ENCODE peak calls at places on chromosomes 1 and 21, in eight cellular contexts. One of them, this sample, is unnamed.
A peak's percentile ranks its signal among the peaks of the same experiment; 100 is the strongest.

GRCh38 chr1:83976920-83977319 is 22.0 kb downstream of the TTLL7 start:
- DNase-seq in left ventricle myocardium inferior: no peak
- DNase-seq in GM23338: no peak
- DNase-seq in right lobe of liver: no peak
- DNase-seq in lower lobe of right lung: no peak
- DNase-seq in astrocyte of the cerebellum: no peak
- DNase-seq in heart left ventricle: no peak
- DNase-seq in endothelial cell of umbilical vein: no peak
- DNase-seq in this sample: no peak

GRCh38 chr1:205594846-205595245 is 37.0 kb downstream of the ELK4 start:
- DNase-seq in GM23338: no peak
- DNase-seq in endothelial cell of umbilical vein: no peak
- DNase-seq in left ventricle myocardium inferior: no peak
- DNase-seq in heart left ventricle: no peak
- DNase-seq in right lobe of liver: no peak
- DNase-seq in lower lobe of right lung: no peak
- DNase-seq in astrocyte of the cerebellum: no peak
- DNase-seq in this sample: peak; percentile 37

GRCh38 chr1:223029985-223030769 is 112.9 kb downstream of the TLR5 start:
- DNase-seq in left ventricle myocardium inferior: no peak
- DNase-seq in lower lobe of right lung: no peak
- DNase-seq in right lobe of liver: no peak
- DNase-seq in astrocyte of the cerebellum: no peak
- DNase-seq in endothelial cell of umbilical vein: no peak
- DNase-seq in heart left ventricle: no peak
- DNase-seq in GM23338: peak; percentile 87
- DNase-seq in this sample: no peak

GRCh38 chr1:59128239-59128736 is 168.6 kb upstream of the FGGY start:
- DNase-seq in GM23338: no peak
- DNase-seq in lower lobe of right lung: no peak
- DNase-seq in heart left ventricle: no peak
- DNase-seq in left ventricle myocardium inferior: no peak
- DNase-seq in endothelial cell of umbilical vein: peak; percentile 61
- DNase-seq in astrocyte of the cerebellum: no peak
- DNase-seq in right lobe of liver: no peak
- DNase-seq in this sample: no peak

GRCh38 chr21:42081138-42081537 is 10.0 kb downstream of the UMODL1 start:
- DNase-seq in heart left ventricle: no peak
- DNase-seq in GM23338: no peak
- DNase-seq in left ventricle myocardium inferior: no peak
- DNase-seq in right lobe of liver: no peak
- DNase-seq in endothelial cell of umbilical vein: no peak
- DNase-seq in astrocyte of the cerebellum: peak; percentile 48
- DNase-seq in lower lobe of right lung: no peak
- DNase-seq in this sample: no peak

GRCh38 chr1:221740941-221741363 is 937 bp downstream of the DUSP10 start:
- DNase-seq in heart left ventricle: peak; percentile 35
- DNase-seq in endothelial cell of umbilical vein: no peak
- DNase-seq in left ventricle myocardium inferior: no peak
- DNase-seq in lower lobe of right lung: no peak
- DNase-seq in right lobe of liver: no peak
- DNase-seq in GM23338: no peak
- DNase-seq in astrocyte of the cerebellum: no peak
- DNase-seq in this sample: peak; percentile 38

GRCh38 chr1:221845650-221846371 is 103.9 kb upstream of the DUSP10 start:
- DNase-seq in right lobe of liver: peak; percentile 44
- DNase-seq in left ventricle myocardium inferior: no peak
- DNase-seq in endothelial cell of umbilical vein: peak; percentile 28
- DNase-seq in lower lobe of right lung: no peak
- DNase-seq in heart left ventricle: peak; percentile 30
- DNase-seq in astrocyte of the cerebellum: peak; percentile 72
- DNase-seq in GM23338: no peak
- DNase-seq in this sample: no peak

GRCh38 chr1:109765896-109766615 is 2.3 kb upstream of the EPS8L3 start:
- DNase-seq in left ventricle myocardium inferior: peak; percentile 6
- DNase-seq in right lobe of liver: no peak
- DNase-seq in lower lobe of right lung: no peak
- DNase-seq in astrocyte of the cerebellum: no peak
- DNase-seq in GM23338: no peak
- DNase-seq in heart left ventricle: peak; percentile 8
- DNase-seq in endothelial cell of umbilical vein: no peak
- DNase-seq in this sample: no peak

GRCh38 chr1:207762622-207763021 is 10.8 kb downstream of the CD46 start:
- DNase-seq in endothelial cell of umbilical vein: no peak
- DNase-seq in left ventricle myocardium inferior: no peak
- DNase-seq in right lobe of liver: no peak
- DNase-seq in lower lobe of right lung: no peak
- DNase-seq in heart left ventricle: no peak
- DNase-seq in GM23338: no peak
- DNase-seq in astrocyte of the cerebellum: no peak
- DNase-seq in this sample: no peak

GRCh38 chr1:98086796-98087195 is 166.0 kb upstream of the DPYD start:
- DNase-seq in left ventricle myocardium inferior: no peak
- DNase-seq in right lobe of liver: no peak
- DNase-seq in GM23338: peak; percentile 54
- DNase-seq in astrocyte of the cerebellum: peak; percentile 92
- DNase-seq in endothelial cell of umbilical vein: peak; percentile 95
- DNase-seq in lower lobe of right lung: no peak
- DNase-seq in heart left ventricle: no peak
- DNase-seq in this sample: no peak

GRCh38 chr1:15475737-15476314 is at the start of gene CELA2B:
- DNase-seq in right lobe of liver: no peak
- DNase-seq in endothelial cell of umbilical vein: no peak
- DNase-seq in left ventricle myocardium inferior: no peak
- DNase-seq in heart left ventricle: no peak
- DNase-seq in lower lobe of right lung: no peak
- DNase-seq in astrocyte of the cerebellum: no peak
- DNase-seq in GM23338: no peak
- DNase-seq in this sample: no peak

GRCh38 chr1:13583592-13583963 is at the start of gene PDPN:
- DNase-seq in heart left ventricle: peak; percentile 57
- DNase-seq in right lobe of liver: no peak
- DNase-seq in endothelial cell of umbilical vein: no peak
- DNase-seq in astrocyte of the cerebellum: no peak
- DNase-seq in lower lobe of right lung: no peak
- DNase-seq in left ventricle myocardium inferior: peak; percentile 43
- DNase-seq in GM23338: peak; percentile 89
- DNase-seq in this sample: no peak

GRCh38 chr1:230458509-230458908 is 32.4 kb upstream of the PGBD5 start:
- DNase-seq in astrocyte of the cerebellum: no peak
- DNase-seq in endothelial cell of umbilical vein: no peak
- DNase-seq in heart left ventricle: no peak
- DNase-seq in GM23338: no peak
- DNase-seq in lower lobe of right lung: no peak
- DNase-seq in left ventricle myocardium inferior: no peak
- DNase-seq in right lobe of liver: no peak
- DNase-seq in this sample: no peak

GRCh38 chr1:15261155-15262002 is 14.4 kb downstream of the FHAD1 start:
- DNase-seq in astrocyte of the cerebellum: no peak
- DNase-seq in left ventricle myocardium inferior: peak; percentile 35
- DNase-seq in lower lobe of right lung: peak; percentile 84
- DNase-seq in heart left ventricle: peak; percentile 56
- DNase-seq in right lobe of liver: peak; percentile 47
- DNase-seq in endothelial cell of umbilical vein: peak; percentile 74
- DNase-seq in GM23338: peak; percentile 20
- DNase-seq in this sample: peak; percentile 50

GRCh38 chr1:228646717-228647522 is 88.4 kb upstream of the RHOU start:
- DNase-seq in right lobe of liver: peak; percentile 37
- DNase-seq in endothelial cell of umbilical vein: peak; percentile 5
- DNase-seq in astrocyte of the cerebellum: no peak
- DNase-seq in heart left ventricle: peak; percentile 49
- DNase-seq in left ventricle myocardium inferior: no peak
- DNase-seq in lower lobe of right lung: peak; percentile 50
- DNase-seq in GM23338: peak; percentile 69
- DNase-seq in this sample: peak; percentile 41

GRCh38 chr1:206544562-206545257 is 37.4 kb downstream of the RASSF5 start:
- DNase-seq in GM23338: peak; percentile 94
- DNase-seq in heart left ventricle: peak; percentile 70
- DNase-seq in lower lobe of right lung: peak; percentile 80
- DNase-seq in right lobe of liver: peak; percentile 69
- DNase-seq in left ventricle myocardium inferior: peak; percentile 68
- DNase-seq in astrocyte of the cerebellum: no peak
- DNase-seq in endothelial cell of umbilical vein: peak; percentile 64
- DNase-seq in this sample: peak; percentile 72

GRCh38 chr21:41217656-41218380 is 49.9 kb downstream of the BACE2 start:
- DNase-seq in endothelial cell of umbilical vein: no peak
- DNase-seq in left ventricle myocardium inferior: peak; percentile 64
- DNase-seq in astrocyte of the cerebellum: no peak
- DNase-seq in heart left ventricle: peak; percentile 64
- DNase-seq in right lobe of liver: no peak
- DNase-seq in lower lobe of right lung: no peak
- DNase-seq in GM23338: no peak
- DNase-seq in this sample: no peak

GRCh38 chr1:157086299-157086698 is 13.3 kb downstream of the ETV3L start:
- DNase-seq in right lobe of liver: peak; percentile 34
- DNase-seq in endothelial cell of umbilical vein: no peak
- DNase-seq in left ventricle myocardium inferior: no peak
- DNase-seq in astrocyte of the cerebellum: no peak
- DNase-seq in lower lobe of right lung: no peak
- DNase-seq in heart left ventricle: no peak
- DNase-seq in GM23338: peak; percentile 32
- DNase-seq in this sample: no peak

GRCh38 chr21:32096411-32096810 is 182.4 kb downstream of the MIS18A start:
- DNase-seq in endothelial cell of umbilical vein: peak; percentile 17
- DNase-seq in GM23338: peak; percentile 82
- DNase-seq in right lobe of liver: no peak
- DNase-seq in astrocyte of the cerebellum: no peak
- DNase-seq in left ventricle myocardium inferior: no peak
- DNase-seq in heart left ventricle: no peak
- DNase-seq in lower lobe of right lung: no peak
- DNase-seq in this sample: peak; percentile 28

GRCh38 chr1:43565600-43566360 is 35.1 kb downstream of the PTPRF start:
- DNase-seq in lower lobe of right lung: peak; percentile 67
- DNase-seq in right lobe of liver: peak; percentile 56
- DNase-seq in endothelial cell of umbilical vein: peak; percentile 29
- DNase-seq in GM23338: peak; percentile 84
- DNase-seq in left ventricle myocardium inferior: peak; percentile 62
- DNase-seq in heart left ventricle: peak; percentile 69
- DNase-seq in astrocyte of the cerebellum: no peak
- DNase-seq in this sample: peak; percentile 30

GRCh38 chr1:207658904-207659485 is 14.1 kb downstream of the CR1L start:
- DNase-seq in left ventricle myocardium inferior: no peak
- DNase-seq in endothelial cell of umbilical vein: no peak
- DNase-seq in astrocyte of the cerebellum: no peak
- DNase-seq in GM23338: no peak
- DNase-seq in heart left ventricle: no peak
- DNase-seq in right lobe of liver: no peak
- DNase-seq in lower lobe of right lung: no peak
- DNase-seq in this sample: no peak

GRCh38 chr1:198678301-198678836 is 39.5 kb downstream of the PTPRC start:
- DNase-seq in heart left ventricle: no peak
- DNase-seq in endothelial cell of umbilical vein: no peak
- DNase-seq in right lobe of liver: no peak
- DNase-seq in GM23338: no peak
- DNase-seq in left ventricle myocardium inferior: no peak
- DNase-seq in astrocyte of the cerebellum: no peak
- DNase-seq in lower lobe of right lung: no peak
- DNase-seq in this sample: peak; percentile 39

GRCh38 chr1:62111084-62111483 is 83.6 kb upstream of the L1TD1 start:
- DNase-seq in lower lobe of right lung: no peak
- DNase-seq in astrocyte of the cerebellum: no peak
- DNase-seq in heart left ventricle: no peak
- DNase-seq in right lobe of liver: no peak
- DNase-seq in left ventricle myocardium inferior: no peak
- DNase-seq in endothelial cell of umbilical vein: peak; percentile 14
- DNase-seq in GM23338: no peak
- DNase-seq in this sample: no peak
- TF ChIP-seq CTCF in lower lobe of right lung: no peak
- TF ChIP-seq CTCF in astrocyte of the cerebellum: peak; percentile 10
- TF ChIP-seq CTCF in heart left ventricle: no peak
- TF ChIP-seq CTCF in right lobe of liver: no peak
- TF ChIP-seq CTCF in left ventricle myocardium inferior: peak; percentile 29
- TF ChIP-seq CTCF in endothelial cell of umbilical vein: no peak
- TF ChIP-seq CTCF in GM23338: peak; percentile 36
- TF ChIP-seq CTCF in this sample: no peak

DNA sequence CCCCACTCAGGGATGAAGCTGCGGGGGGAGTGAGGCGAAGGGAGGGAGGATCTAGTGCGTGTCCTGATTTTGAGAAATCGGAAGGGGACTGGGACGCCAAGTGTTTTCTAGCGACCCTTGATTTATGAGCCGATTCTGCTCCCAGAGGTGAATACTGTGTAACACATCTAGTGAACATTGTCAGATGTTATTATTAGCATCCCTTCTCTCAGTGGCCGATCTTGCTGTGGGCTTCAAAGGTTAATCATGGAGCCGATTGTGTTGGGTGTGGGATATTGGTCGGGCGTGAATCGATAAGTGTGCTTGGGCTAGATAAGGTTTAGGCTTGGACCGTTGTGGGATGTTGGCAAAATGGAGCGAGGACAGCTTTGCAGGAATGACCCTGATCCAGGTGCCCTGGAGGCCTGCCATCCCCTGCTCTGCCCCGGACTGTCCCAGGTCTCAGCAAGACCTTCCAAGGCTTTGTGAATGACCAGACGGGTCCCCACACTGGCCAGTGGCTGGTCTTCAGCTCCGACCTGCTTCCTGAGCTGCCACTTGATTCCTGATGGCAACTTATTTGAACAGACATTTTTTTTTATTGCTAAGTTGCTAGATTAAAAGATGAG is 2.2 kb downstream of the AJAP1 start:
- DNase-seq in left ventricle myocardium inferior: no peak
- DNase-seq in astrocyte of the cerebellum: no peak
- DNase-seq in right lobe of liver: no peak
- DNase-seq in heart left ventricle: no peak
- DNase-seq in endothelial cell of umbilical vein: no peak
- DNase-seq in GM23338: no peak
- DNase-seq in lower lobe of right lung: no peak
- DNase-seq in this sample: no peak
- H3K4me3 ChIP-seq in left ventricle myocardium inferior: peak overlapping the region; percentile 57
- H3K4me3 ChIP-seq in astrocyte of the cerebellum: no peak overlapping the region
- H3K4me3 ChIP-seq in right lobe of liver: no peak overlapping the region
- H3K4me3 ChIP-seq in heart left ventricle: no peak overlapping the region
- H3K4me3 ChIP-seq in endothelial cell of umbilical vein: no peak overlapping the region
- H3K4me3 ChIP-seq in GM23338: no peak overlapping the region
- H3K4me3 ChIP-seq in lower lobe of right lung: no peak overlapping the region
- H3K4me3 ChIP-seq in this sample: no peak overlapping the region

GRCh38 chr1:5603353-5604104 is 388.7 kb downstream of the NPHP4 start:
- DNase-seq in heart left ventricle: no peak
- DNase-seq in endothelial cell of umbilical vein: no peak
- DNase-seq in lower lobe of right lung: no peak
- DNase-seq in right lobe of liver: no peak
- DNase-seq in GM23338: no peak
- DNase-seq in left ventricle myocardium inferior: no peak
- DNase-seq in astrocyte of the cerebellum: no peak
- DNase-seq in this sample: no peak
- TF ChIP-seq CTCF in heart left ventricle: no peak
- TF ChIP-seq CTCF in endothelial cell of umbilical vein: no peak
- TF ChIP-seq CTCF in lower lobe of right lung: no peak
- TF ChIP-seq CTCF in right lobe of liver: no peak
- TF ChIP-seq CTCF in GM23338: no peak
- TF ChIP-seq CTCF in left ventricle myocardium inferior: no peak
- TF ChIP-seq CTCF in astrocyte of the cerebellum: no peak
- TF ChIP-seq CTCF in this sample: no peak

DNA sequence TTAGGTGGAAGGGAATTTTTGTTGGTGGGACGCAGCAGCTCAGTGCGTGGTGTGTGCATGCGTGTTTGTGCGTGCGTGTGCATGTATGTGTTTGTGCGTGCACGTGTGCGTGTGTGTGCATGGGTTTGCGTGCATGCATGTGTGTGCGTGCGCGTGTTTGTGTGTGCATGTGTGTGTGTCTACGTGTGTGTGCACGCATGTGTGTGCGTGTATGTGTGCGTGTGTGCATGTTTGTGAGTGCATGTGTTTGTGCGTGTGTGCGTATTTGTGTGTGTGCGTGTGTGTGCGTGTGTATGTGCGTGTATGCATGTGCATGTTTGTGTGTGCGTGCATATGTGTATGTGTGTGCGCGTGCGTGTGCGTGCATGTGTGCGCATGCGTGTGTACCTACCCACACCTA is 20.2 kb downstream of the ATP5PO start:
- DNase-seq in endothelial cell of umbilical vein: no peak
- DNase-seq in GM23338: no peak
- DNase-seq in astrocyte of the cerebellum: no peak
- DNase-seq in lower lobe of right lung: no peak
- DNase-seq in left ventricle myocardium inferior: no peak
- DNase-seq in right lobe of liver: no peak
- DNase-seq in heart left ventricle: no peak
- DNase-seq in this sample: no peak
- H3K4me3 ChIP-seq in endothelial cell of umbilical vein: no peak overlapping the region
- H3K4me3 ChIP-seq in GM23338: peak overlapping the region; percentile 39
- H3K4me3 ChIP-seq in astrocyte of the cerebellum: no peak overlapping the region
- H3K4me3 ChIP-seq in lower lobe of right lung: no peak overlapping the region
- H3K4me3 ChIP-seq in left ventricle myocardium inferior: peak overlapping the region; percentile 56
- H3K4me3 ChIP-seq in right lobe of liver: no peak overlapping the region
- H3K4me3 ChIP-seq in heart left ventricle: no peak overlapping the region
- H3K4me3 ChIP-seq in this sample: no peak overlapping the region